ENCODE peak calls at places on chromosomes 1 and 21, in eight cellular contexts. One of them, this sample, is unnamed.

GRCh38 chr1:87167855-87168630 is 160.6 kb upstream of the LMO4 start:
- DNase-seq in effector CD4-positive, alpha-beta T cell: no peak
- DNase-seq in ELR: peak; percentile 16
- DNase-seq in nucleus accumbens: no peak
- DNase-seq in amniotic stem cell: no peak
- DNase-seq in left kidney: no peak
- DNase-seq in EL: no peak
- DNase-seq in Calu3: no peak
- DNase-seq in this sample: no peak

GRCh38 chr1:2837823-2838222 is 36.3 kb upstream of the TTC34 start:
- DNase-seq in ELR: no peak
- DNase-seq in effector CD4-positive, alpha-beta T cell: no peak
- DNase-seq in nucleus accumbens: no peak
- DNase-seq in EL: no peak
- DNase-seq in left kidney: no peak
- DNase-seq in amniotic stem cell: no peak
- DNase-seq in Calu3: no peak
- DNase-seq in this sample: no peak

GRCh38 chr1:14267991-14268390 is 330.5 kb upstream of the KAZN start:
- DNase-seq in Calu3: no peak
- DNase-seq in effector CD4-positive, alpha-beta T cell: no peak
- DNase-seq in EL: no peak
- DNase-seq in left kidney: no peak
- DNase-seq in amniotic stem cell: no peak
- DNase-seq in ELR: no peak
- DNase-seq in nucleus accumbens: no peak
- DNase-seq in this sample: no peak

GRCh38 chr1:39086386-39087108 is 60.4 kb downstream of the NDUFS5 start:
- DNase-seq in amniotic stem cell: no peak
- DNase-seq in nucleus accumbens: no peak
- DNase-seq in EL: peak; percentile 43
- DNase-seq in effector CD4-positive, alpha-beta T cell: no peak
- DNase-seq in Calu3: no peak
- DNase-seq in ELR: peak; percentile 41
- DNase-seq in left kidney: peak; percentile 45
- DNase-seq in this sample: no peak

GRCh38 chr1:216600730-216601426 is 122.4 kb downstream of the ESRRG start:
- DNase-seq in ELR: peak; percentile 84
- DNase-seq in effector CD4-positive, alpha-beta T cell: no peak
- DNase-seq in Calu3: peak; percentile 78
- DNase-seq in left kidney: peak; percentile 93
- DNase-seq in nucleus accumbens: peak; percentile 82
- DNase-seq in EL: peak; percentile 78
- DNase-seq in amniotic stem cell: peak; percentile 43
- DNase-seq in this sample: peak; percentile 86

GRCh38 chr21:42594616-42595280 is 58.7 kb upstream of the PDE9A start:
- DNase-seq in ELR: no peak
- DNase-seq in left kidney: no peak
- DNase-seq in nucleus accumbens: no peak
- DNase-seq in EL: no peak
- DNase-seq in Calu3: no peak
- DNase-seq in effector CD4-positive, alpha-beta T cell: no peak
- DNase-seq in amniotic stem cell: no peak
- DNase-seq in this sample: no peak

GRCh38 chr1:174413632-174414031 is 34.1 kb upstream of the GPR52 start:
- DNase-seq in ELR: peak; percentile 38
- DNase-seq in effector CD4-positive, alpha-beta T cell: no peak
- DNase-seq in left kidney: no peak
- DNase-seq in amniotic stem cell: no peak
- DNase-seq in Calu3: no peak
- DNase-seq in EL: peak; percentile 5
- DNase-seq in nucleus accumbens: peak; percentile 1
- DNase-seq in this sample: peak; percentile 21

GRCh38 chr1:245788269-245788668 is 633.5 kb downstream of the KIF26B start:
- DNase-seq in ELR: peak; percentile 95
- DNase-seq in nucleus accumbens: no peak
- DNase-seq in EL: peak; percentile 94
- DNase-seq in left kidney: no peak
- DNase-seq in amniotic stem cell: peak; percentile 85
- DNase-seq in effector CD4-positive, alpha-beta T cell: no peak
- DNase-seq in Calu3: peak; percentile 5
- DNase-seq in this sample: no peak

GRCh38 chr21:35294231-35294898 is 245.3 kb upstream of the RUNX1 start:
- DNase-seq in Calu3: peak; percentile 69
- DNase-seq in EL: no peak
- DNase-seq in ELR: no peak
- DNase-seq in nucleus accumbens: no peak
- DNase-seq in effector CD4-positive, alpha-beta T cell: no peak
- DNase-seq in left kidney: peak; percentile 49
- DNase-seq in amniotic stem cell: no peak
- DNase-seq in this sample: no peak

GRCh38 chr1:223683586-223684487 is 18.3 kb upstream of the CAPN8 start:
- DNase-seq in ELR: peak; percentile 59
- DNase-seq in amniotic stem cell: peak; percentile 54
- DNase-seq in left kidney: peak; percentile 92
- DNase-seq in nucleus accumbens: no peak
- DNase-seq in effector CD4-positive, alpha-beta T cell: peak; percentile 46
- DNase-seq in Calu3: peak; percentile 87
- DNase-seq in EL: peak; percentile 48
- DNase-seq in this sample: no peak

GRCh38 chr21:29078884-29079765 is 5.7 kb upstream of the CCT8 start:
- DNase-seq in amniotic stem cell: no peak
- DNase-seq in effector CD4-positive, alpha-beta T cell: no peak
- DNase-seq in nucleus accumbens: no peak
- DNase-seq in Calu3: no peak
- DNase-seq in left kidney: no peak
- DNase-seq in EL: no peak
- DNase-seq in ELR: no peak
- DNase-seq in this sample: peak; percentile 61

GRCh38 chr1:36279789-36280296 is 26.3 kb upstream of the SH3D21 start:
- DNase-seq in EL: no peak
- DNase-seq in left kidney: no peak
- DNase-seq in effector CD4-positive, alpha-beta T cell: no peak
- DNase-seq in nucleus accumbens: no peak
- DNase-seq in amniotic stem cell: no peak
- DNase-seq in ELR: no peak
- DNase-seq in Calu3: no peak
- DNase-seq in this sample: no peak

GRCh38 chr21:31557421-31557955 is 102.0 kb upstream of the SOD1 start:
- DNase-seq in nucleus accumbens: no peak
- DNase-seq in effector CD4-positive, alpha-beta T cell: no peak
- DNase-seq in EL: no peak
- DNase-seq in left kidney: peak; percentile 82
- DNase-seq in amniotic stem cell: no peak
- DNase-seq in ELR: no peak
- DNase-seq in Calu3: no peak
- DNase-seq in this sample: no peak

GRCh38 chr1:4657244-4657789 is 2.9 kb downstream of the AJAP1 start:
- DNase-seq in EL: no peak
- DNase-seq in amniotic stem cell: no peak
- DNase-seq in effector CD4-positive, alpha-beta T cell: no peak
- DNase-seq in nucleus accumbens: no peak
- DNase-seq in ELR: no peak
- DNase-seq in Calu3: no peak
- DNase-seq in left kidney: no peak
- DNase-seq in this sample: no peak

GRCh38 chr1:66940968-66941367 is 16.2 kb downstream of the MIER1 start:
- DNase-seq in nucleus accumbens: no peak
- DNase-seq in amniotic stem cell: no peak
- DNase-seq in effector CD4-positive, alpha-beta T cell: no peak
- DNase-seq in Calu3: no peak
- DNase-seq in ELR: peak; percentile 60
- DNase-seq in EL: peak; percentile 52
- DNase-seq in left kidney: no peak
- DNase-seq in this sample: no peak

GRCh38 chr1:153985341-153985912 is 712 bp downstream of the RAB13 start:
- DNase-seq in nucleus accumbens: no peak
- DNase-seq in Calu3: no peak
- DNase-seq in EL: peak; percentile 83
- DNase-seq in amniotic stem cell: no peak
- DNase-seq in left kidney: peak; percentile 26
- DNase-seq in ELR: peak; percentile 86
- DNase-seq in effector CD4-positive, alpha-beta T cell: no peak
- DNase-seq in this sample: no peak

GRCh38 chr1:213761845-213762407 is 225.8 kb upstream of the PROX1 start:
- DNase-seq in nucleus accumbens: no peak
- DNase-seq in EL: peak; percentile 1
- DNase-seq in effector CD4-positive, alpha-beta T cell: no peak
- DNase-seq in amniotic stem cell: no peak
- DNase-seq in ELR: peak; percentile 37
- DNase-seq in Calu3: no peak
- DNase-seq in left kidney: no peak
- DNase-seq in this sample: no peak

GRCh38 chr1:1001631-1002300 is 1.9 kb upstream of the HES4 start:
- DNase-seq in Calu3: peak; percentile 90
- DNase-seq in EL: peak; percentile 85
- DNase-seq in amniotic stem cell: peak; percentile 26
- DNase-seq in effector CD4-positive, alpha-beta T cell: peak; percentile 52
- DNase-seq in ELR: peak; percentile 80
- DNase-seq in nucleus accumbens: no peak
- DNase-seq in left kidney: peak; percentile 87
- DNase-seq in this sample: no peak

GRCh38 chr1:221449801-221450470 is 292.0 kb downstream of the DUSP10 start:
- DNase-seq in Calu3: no peak
- DNase-seq in ELR: peak; percentile 88
- DNase-seq in nucleus accumbens: no peak
- DNase-seq in left kidney: no peak
- DNase-seq in effector CD4-positive, alpha-beta T cell: no peak
- DNase-seq in EL: peak; percentile 46
- DNase-seq in amniotic stem cell: no peak
- DNase-seq in this sample: no peak

This sample was measured in globus pallidus.